ENCODE peak calls at places on chromosome 20, in eight cellular contexts. One of them, this sample, is unnamed.

GRCh38 chr20:23937303-23938117 is 51.1 kb downstream of the GGTLC1 start:
- DNase-seq in NCI-H345: peak
- DNase-seq in SW 1271: peak
- DNase-seq in NCI-H1694: peak
- DNase-seq in tibial artery: peak
- DNase-seq in stimulated activated CD8-positive, alpha-beta memory T cell treated with anti-CD3 and anti-CD28 coated beads, Interleukin-4, amount 100 ng/mL, for 4 hours: peak
- DNase-seq in T-helper 2 cell: no peak
- DNase-seq in stimulated activated CD4-positive, alpha-beta T cell treated with anti-CD3 and anti-CD28 coated beads, TNF-alpha, amount 100 ng/mL, for 48 hours: peak
- DNase-seq in this sample: peak

GRCh38 chr20:43477634-43478033 is 19.9 kb downstream of the SRSF6 start:
- DNase-seq in SW 1271: no peak
- DNase-seq in stimulated activated CD4-positive, alpha-beta T cell treated with anti-CD3 and anti-CD28 coated beads, TNF-alpha, amount 100 ng/mL, for 48 hours: no peak
- DNase-seq in T-helper 2 cell: no peak
- DNase-seq in NCI-H1694: no peak
- DNase-seq in NCI-H345: no peak
- DNase-seq in stimulated activated CD8-positive, alpha-beta memory T cell treated with anti-CD3 and anti-CD28 coated beads, Interleukin-4, amount 100 ng/mL, for 4 hours: no peak
- DNase-seq in tibial artery: no peak
- DNase-seq in this sample: no peak

GRCh38 chr20:53032021-53033001 is 60.2 kb downstream of the TSHZ2 start:
- DNase-seq in stimulated activated CD4-positive, alpha-beta T cell treated with anti-CD3 and anti-CD28 coated beads, TNF-alpha, amount 100 ng/mL, for 48 hours: no peak
- DNase-seq in NCI-H345: no peak
- DNase-seq in SW 1271: no peak
- DNase-seq in tibial artery: peak
- DNase-seq in NCI-H1694: no peak
- DNase-seq in stimulated activated CD8-positive, alpha-beta memory T cell treated with anti-CD3 and anti-CD28 coated beads, Interleukin-4, amount 100 ng/mL, for 4 hours: no peak
- DNase-seq in T-helper 2 cell: no peak
- DNase-seq in this sample: peak

GRCh38 chr20:58992911-58993310 is 11.9 kb downstream of the NELFCD start:
- DNase-seq in tibial artery: no peak
- DNase-seq in stimulated activated CD8-positive, alpha-beta memory T cell treated with anti-CD3 and anti-CD28 coated beads, Interleukin-4, amount 100 ng/mL, for 4 hours: no peak
- DNase-seq in SW 1271: no peak
- DNase-seq in T-helper 2 cell: no peak
- DNase-seq in NCI-H345: no peak
- DNase-seq in NCI-H1694: no peak
- DNase-seq in stimulated activated CD4-positive, alpha-beta T cell treated with anti-CD3 and anti-CD28 coated beads, TNF-alpha, amount 100 ng/mL, for 48 hours: no peak
- DNase-seq in this sample: no peak

GRCh38 chr20:37279820-37280219 is 9.6 kb upstream of the MANBAL start:
- DNase-seq in T-helper 2 cell: no peak
- DNase-seq in stimulated activated CD4-positive, alpha-beta T cell treated with anti-CD3 and anti-CD28 coated beads, TNF-alpha, amount 100 ng/mL, for 48 hours: no peak
- DNase-seq in stimulated activated CD8-positive, alpha-beta memory T cell treated with anti-CD3 and anti-CD28 coated beads, Interleukin-4, amount 100 ng/mL, for 4 hours: no peak
- DNase-seq in NCI-H1694: no peak
- DNase-seq in NCI-H345: no peak
- DNase-seq in tibial artery: no peak
- DNase-seq in SW 1271: no peak
- DNase-seq in this sample: no peak

GRCh38 chr20:5065489-5066383 is 54.0 kb downstream of the PCNA start:
- DNase-seq in stimulated activated CD8-positive, alpha-beta memory T cell treated with anti-CD3 and anti-CD28 coated beads, Interleukin-4, amount 100 ng/mL, for 4 hours: no peak
- DNase-seq in stimulated activated CD4-positive, alpha-beta T cell treated with anti-CD3 and anti-CD28 coated beads, TNF-alpha, amount 100 ng/mL, for 48 hours: no peak
- DNase-seq in tibial artery: peak
- DNase-seq in NCI-H1694: no peak
- DNase-seq in T-helper 2 cell: no peak
- DNase-seq in NCI-H345: no peak
- DNase-seq in SW 1271: peak
- DNase-seq in this sample: peak

GRCh38 chr20:33239979-33240736 is 4.4 kb downstream of the BPIFA1 start:
- DNase-seq in NCI-H1694: no peak
- DNase-seq in stimulated activated CD4-positive, alpha-beta T cell treated with anti-CD3 and anti-CD28 coated beads, TNF-alpha, amount 100 ng/mL, for 48 hours: no peak
- DNase-seq in T-helper 2 cell: no peak
- DNase-seq in NCI-H345: no peak
- DNase-seq in stimulated activated CD8-positive, alpha-beta memory T cell treated with anti-CD3 and anti-CD28 coated beads, Interleukin-4, amount 100 ng/mL, for 4 hours: no peak
- DNase-seq in SW 1271: no peak
- DNase-seq in tibial artery: no peak
- DNase-seq in this sample: no peak

GRCh38 chr20:6533828-6534388 is 233.6 kb upstream of the BMP2 start:
- DNase-seq in T-helper 2 cell: no peak
- DNase-seq in tibial artery: no peak
- DNase-seq in stimulated activated CD4-positive, alpha-beta T cell treated with anti-CD3 and anti-CD28 coated beads, TNF-alpha, amount 100 ng/mL, for 48 hours: no peak
- DNase-seq in stimulated activated CD8-positive, alpha-beta memory T cell treated with anti-CD3 and anti-CD28 coated beads, Interleukin-4, amount 100 ng/mL, for 4 hours: no peak
- DNase-seq in SW 1271: no peak
- DNase-seq in NCI-H1694: no peak
- DNase-seq in NCI-H345: no peak
- DNase-seq in this sample: peak

GRCh38 chr20:4684837-4685413 is 36.8 kb upstream of the PRND start:
- DNase-seq in stimulated activated CD8-positive, alpha-beta memory T cell treated with anti-CD3 and anti-CD28 coated beads, Interleukin-4, amount 100 ng/mL, for 4 hours: no peak
- DNase-seq in T-helper 2 cell: no peak
- DNase-seq in stimulated activated CD4-positive, alpha-beta T cell treated with anti-CD3 and anti-CD28 coated beads, TNF-alpha, amount 100 ng/mL, for 48 hours: no peak
- DNase-seq in tibial artery: no peak
- DNase-seq in SW 1271: no peak
- DNase-seq in NCI-H345: no peak
- DNase-seq in NCI-H1694: no peak
- DNase-seq in this sample: peak

GRCh38 chr20:58877374-58878360 is 25.2 kb downstream of the GNAS start:
- DNase-seq in SW 1271: no peak
- DNase-seq in NCI-H1694: no peak
- DNase-seq in T-helper 2 cell: no peak
- DNase-seq in stimulated activated CD8-positive, alpha-beta memory T cell treated with anti-CD3 and anti-CD28 coated beads, Interleukin-4, amount 100 ng/mL, for 4 hours: no peak
- DNase-seq in tibial artery: no peak
- DNase-seq in NCI-H345: no peak
- DNase-seq in stimulated activated CD4-positive, alpha-beta T cell treated with anti-CD3 and anti-CD28 coated beads, TNF-alpha, amount 100 ng/mL, for 48 hours: no peak
- DNase-seq in this sample: no peak

GRCh38 chr20:20017852-20018245 is 687 bp downstream of the NAA20 start:
- DNase-seq in SW 1271: no peak
- DNase-seq in tibial artery: no peak
- DNase-seq in stimulated activated CD4-positive, alpha-beta T cell treated with anti-CD3 and anti-CD28 coated beads, TNF-alpha, amount 100 ng/mL, for 48 hours: no peak
- DNase-seq in T-helper 2 cell: no peak
- DNase-seq in NCI-H345: no peak
- DNase-seq in NCI-H1694: no peak
- DNase-seq in stimulated activated CD8-positive, alpha-beta memory T cell treated with anti-CD3 and anti-CD28 coated beads, Interleukin-4, amount 100 ng/mL, for 4 hours: no peak
- DNase-seq in this sample: no peak

GRCh38 chr20:49661560-49662329 is 51.9 kb downstream of the B4GALT5 start:
- DNase-seq in SW 1271: no peak
- DNase-seq in NCI-H345: no peak
- DNase-seq in tibial artery: no peak
- DNase-seq in T-helper 2 cell: no peak
- DNase-seq in stimulated activated CD4-positive, alpha-beta T cell treated with anti-CD3 and anti-CD28 coated beads, TNF-alpha, amount 100 ng/mL, for 48 hours: no peak
- DNase-seq in stimulated activated CD8-positive, alpha-beta memory T cell treated with anti-CD3 and anti-CD28 coated beads, Interleukin-4, amount 100 ng/mL, for 4 hours: no peak
- DNase-seq in NCI-H1694: no peak
- DNase-seq in this sample: peak

GRCh38 chr20:47319517-47320252 is 36.8 kb downstream of the ZMYND8 start:
- DNase-seq in SW 1271: no peak
- DNase-seq in NCI-H345: peak
- DNase-seq in NCI-H1694: no peak
- DNase-seq in stimulated activated CD4-positive, alpha-beta T cell treated with anti-CD3 and anti-CD28 coated beads, TNF-alpha, amount 100 ng/mL, for 48 hours: no peak
- DNase-seq in stimulated activated CD8-positive, alpha-beta memory T cell treated with anti-CD3 and anti-CD28 coated beads, Interleukin-4, amount 100 ng/mL, for 4 hours: no peak
- DNase-seq in T-helper 2 cell: no peak
- DNase-seq in tibial artery: peak
- DNase-seq in this sample: peak

GRCh38 chr20:26209171-26209941 is 512.7 kb upstream of the ZNF337 start:
- DNase-seq in SW 1271: no peak
- DNase-seq in stimulated activated CD8-positive, alpha-beta memory T cell treated with anti-CD3 and anti-CD28 coated beads, Interleukin-4, amount 100 ng/mL, for 4 hours: no peak
- DNase-seq in NCI-H1694: no peak
- DNase-seq in NCI-H345: no peak
- DNase-seq in tibial artery: no peak
- DNase-seq in stimulated activated CD4-positive, alpha-beta T cell treated with anti-CD3 and anti-CD28 coated beads, TNF-alpha, amount 100 ng/mL, for 48 hours: no peak
- DNase-seq in T-helper 2 cell: no peak
- DNase-seq in this sample: no peak

GRCh38 chr20:17650816-17651760 is 31.0 kb downstream of the RRBP1 start:
- DNase-seq in tibial artery: peak
- DNase-seq in stimulated activated CD8-positive, alpha-beta memory T cell treated with anti-CD3 and anti-CD28 coated beads, Interleukin-4, amount 100 ng/mL, for 4 hours: no peak
- DNase-seq in SW 1271: no peak
- DNase-seq in stimulated activated CD4-positive, alpha-beta T cell treated with anti-CD3 and anti-CD28 coated beads, TNF-alpha, amount 100 ng/mL, for 48 hours: no peak
- DNase-seq in T-helper 2 cell: no peak
- DNase-seq in NCI-H345: no peak
- DNase-seq in NCI-H1694: no peak
- DNase-seq in this sample: no peak

GRCh38 chr20:44212792-44213191 is 2.2 kb upstream of the OSER1 start:
- DNase-seq in SW 1271: no peak
- DNase-seq in NCI-H345: no peak
- DNase-seq in NCI-H1694: no peak
- DNase-seq in stimulated activated CD4-positive, alpha-beta T cell treated with anti-CD3 and anti-CD28 coated beads, TNF-alpha, amount 100 ng/mL, for 48 hours: no peak
- DNase-seq in T-helper 2 cell: no peak
- DNase-seq in tibial artery: no peak
- DNase-seq in stimulated activated CD8-positive, alpha-beta memory T cell treated with anti-CD3 and anti-CD28 coated beads, Interleukin-4, amount 100 ng/mL, for 4 hours: no peak
- DNase-seq in this sample: no peak

GRCh38 chr20:707711-708110 is 32.1 kb upstream of the SCRT2 start:
- DNase-seq in SW 1271: no peak
- DNase-seq in tibial artery: no peak
- DNase-seq in NCI-H345: no peak
- DNase-seq in stimulated activated CD4-positive, alpha-beta T cell treated with anti-CD3 and anti-CD28 coated beads, TNF-alpha, amount 100 ng/mL, for 48 hours: no peak
- DNase-seq in T-helper 2 cell: no peak
- DNase-seq in stimulated activated CD8-positive, alpha-beta memory T cell treated with anti-CD3 and anti-CD28 coated beads, Interleukin-4, amount 100 ng/mL, for 4 hours: no peak
- DNase-seq in NCI-H1694: no peak
- DNase-seq in this sample: no peak